ENCODE peak calls at places on chromosomes 2 and 18, in nine cellular contexts. S, E, C, Q, O, F, Y, Z and N are unnamed samples.

GRCh38 chr2:173970421-173971042 is 5.4 kb upstream of the SP3 start:
- DNase-seq in C (no peak), Z (no peak), F (no peak), E (no peak), O (no peak), Y (no peak), S (no peak), Q (no peak), N (peak)

GRCh38 chr2:148730085-148730484 is 85.5 kb downstream of the EPC2 start:
- DNase-seq in Y (no peak), F (no peak), Z (peak), E (no peak), O (no peak), C (no peak), Q (peak), S (no peak), N (no peak)

GRCh38 chr2:202716953-202717597 is 82.3 kb downstream of the FAM117B start:
- DNase-seq in F (no peak), C (no peak), S (no peak), O (no peak), Y (no peak), E (no peak), Z (no peak), Q (no peak), N (no peak)

GRCh38 chr2:109124982-109125594 is 3.9 kb upstream of the SH3RF3 start:
- DNase-seq in E (no peak), C (no peak), O (no peak), Y (no peak), Z (peak), Q (no peak), F (no peak), S (no peak), N (no peak)

GRCh38 chr2:42762155-42762554 is 1.8 kb downstream of the OXER1 start:
- DNase-seq in O (no peak), E (no peak), F (no peak), Y (no peak), S (no peak), Q (no peak), Z (no peak), C (no peak), N (no peak)

GRCh38 chr2:30368258-30368657 is 78.8 kb upstream of the LCLAT1 start:
- DNase-seq in Y (peak), F (no peak), C (no peak), Z (no peak), O (no peak), S (no peak), E (no peak), Q (peak), N (no peak)

GRCh38 chr2:177830881-177831386 is 241.6 kb downstream of the PDE11A start:
- DNase-seq in Y (no peak), Z (no peak), O (peak), C (no peak), E (no peak), F (no peak), S (no peak), Q (no peak), N (no peak)

GRCh38 chr2:97760480-97761049 is 47.2 kb downstream of the ZAP70 start:
- DNase-seq in Q (no peak), E (no peak), Z (no peak), Y (no peak), S (no peak), F (no peak), O (peak), C (no peak), N (no peak)

GRCh38 chr2:84029903-84030559 is 429.0 kb downstream of the SUCLG1 start:
- DNase-seq in E (no peak), Z (no peak), F (no peak), O (no peak), Y (no peak), S (no peak), Q (no peak), C (no peak), N (no peak)

GRCh38 chr2:20501974-20502373 is 55.1 kb downstream of the RHOB start:
- DNase-seq in F (peak), S (no peak), E (peak), Z (peak), C (no peak), O (no peak), Y (no peak), Q (peak), N (no peak)

GRCh38 chr18:51253476-51253875 is 56.0 kb upstream of the MEX3C start:
- DNase-seq in O (no peak), S (no peak), E (no peak), Z (no peak), Y (no peak), C (no peak), F (no peak), Q (no peak), N (no peak)

GRCh38 chr2:14420851-14421250 is 211.7 kb upstream of the LRATD1 start:
- DNase-seq in C (no peak), E (no peak), F (no peak), Q (peak), S (no peak), O (no peak), Z (no peak), Y (no peak), N (no peak)

GRCh38 chr2:233225230-233226068 is 26.0 kb upstream of the ATG16L1 start:
- DNase-seq in Y (no peak), F (no peak), E (no peak), Q (no peak), O (no peak), S (no peak), C (no peak), Z (no peak), N (peak)

GRCh38 chr2:30234180-30234971 is 3.0 kb downstream of the LBH start:
- DNase-seq in Y (peak), Q (peak), S (peak), Z (no peak), E (peak), F (peak), O (peak), C (peak), N (peak)

GRCh38 chr2:8214221-8214620 is 467.6 kb upstream of the ID2 start:
- DNase-seq in Z (no peak), Q (peak), Y (no peak), S (no peak), O (no peak), C (no peak), E (no peak), F (no peak), N (no peak)

GRCh38 chr18:58819051-58819450 is 45.6 kb upstream of the ZNF532 start:
- DNase-seq in Y (no peak), F (no peak), Z (no peak), Q (no peak), O (no peak), S (no peak), C (no peak), E (no peak), N (no peak)

GRCh38 chr2:239897596-239898235 is 127.4 kb downstream of the NDUFA10 start:
- DNase-seq in Y (no peak), Q (no peak), E (no peak), S (no peak), C (no peak), Z (no peak), F (no peak), O (peak), N (no peak)

GRCh38 chr18:12751503-12751884 is 48.7 kb downstream of the PSMG2 start:
- DNase-seq in E (no peak), O (no peak), C (no peak), S (no peak), Y (no peak), Q (no peak), Z (no peak), F (no peak), N (no peak)

GRCh38 chr18:77101410-77102245 is 31.0 kb downstream of the MBP start:
- DNase-seq in Y (peak), E (peak), C (peak), O (peak), Z (peak), S (peak), Q (peak), F (peak), N (peak)

GRCh38 chr18:7696846-7697245 is 129.7 kb downstream of the PTPRM start:
- DNase-seq in Y (no peak), F (no peak), Q (peak), C (no peak), Z (no peak), E (no peak), O (no peak), S (no peak), N (no peak)

GRCh38 chr2:219553463-219553862 is 9.6 kb downstream of the TMEM198 start:
- DNase-seq in Z (no peak), O (no peak), Q (no peak), C (no peak), E (no peak), S (no peak), F (no peak), Y (no peak), N (no peak)

GRCh38 chr2:229930656-229931055 is 8.4 kb downstream of the FBXO36 start:
- DNase-seq in O (no peak), F (no peak), Z (peak), E (no peak), C (no peak), Y (no peak), S (no peak), Q (no peak), N (no peak)

GRCh38 chr2:208256192-208256782 is 1.4 kb upstream of the IDH1 start:
- DNase-seq in Z (peak), F (no peak), Y (peak), E (no peak), O (no peak), Q (no peak), S (no peak), C (no peak), N (no peak)

GRCh38 chr2:130910931-130911330 is 74.2 kb downstream of the ARHGEF4 start:
- DNase-seq in E (no peak), Q (no peak), O (no peak), C (no peak), F (no peak), Y (no peak), Z (no peak), S (no peak), N (no peak)

GRCh38 chr2:63484481-63484880 is 103.8 kb downstream of the WDPCP start:
- DNase-seq in Y (no peak), F (no peak), O (no peak), C (no peak), E (no peak), Q (no peak), Z (no peak), S (no peak), N (no peak)

GRCh38 chr2:101230541-101230993 is 22.1 kb upstream of the CNOT11 start:
- DNase-seq in C (no peak), E (no peak), Q (peak), O (no peak), F (no peak), Y (no peak), S (no peak), Z (no peak), N (no peak)

GRCh38 chr2:233266481-233266880 is 15.0 kb downstream of the ATG16L1 start:
- DNase-seq in Z (no peak), O (no peak), E (no peak), S (no peak), Q (no peak), Y (no peak), F (no peak), C (no peak), N (no peak)

GRCh38 chr2:44549856-44550255 is 188.1 kb downstream of the CAMKMT start:
- DNase-seq in Y (no peak), F (no peak), S (no peak), Q (no peak), O (no peak), E (no peak), Z (no peak), C (no peak), N (no peak)

GRCh38 chr18:26503382-26503781 is 45.0 kb downstream of the KCTD1 start:
- DNase-seq in F (no peak), E (no peak), S (no peak), C (no peak), Q (no peak), Y (no peak), Z (no peak), O (no peak), N (no peak)

GRCh38 chr2:226123307-226123706 is 676.3 kb downstream of the IRS1 start:
- DNase-seq in Y (no peak), E (no peak), C (no peak), Q (no peak), O (no peak), Z (no peak), S (no peak), F (no peak), N (no peak)

GRCh38 chr2:113407446-113408099 is 29.9 kb upstream of the ZNG1B start:
- DNase-seq in O (no peak), Q (peak), C (no peak), Y (no peak), S (no peak), Z (peak), E (no peak), F (no peak), N (no peak)

GRCh38 chr18:2680216-2680792 is 24.8 kb downstream of the SMCHD1 start:
- DNase-seq in F (no peak), O (no peak), E (no peak), Y (no peak), S (no peak), Z (no peak), Q (no peak), C (no peak), N (peak)

GRCh38 chr18:36025025-36025424 is 42.3 kb downstream of the RPRD1A start:
- DNase-seq in Z (no peak), F (no peak), O (no peak), S (no peak), Q (peak), E (no peak), Y (no peak), C (no peak), N (no peak)

GRCh38 chr2:120305296-120305695 is 40.6 kb upstream of the INHBB start:
- DNase-seq in E (no peak), C (no peak), S (no peak), Q (no peak), F (no peak), Y (no peak), O (peak), Z (peak), N (peak)

GRCh38 chr18:21398121-21398520 is 156.1 kb downstream of the GREB1L start:
- DNase-seq in Q (no peak), Z (no peak), Y (no peak), C (no peak), O (no peak), E (no peak), S (no peak), F (no peak), N (no peak)

GRCh38 chr2:54457326-54458023 is 1.3 kb downstream of the SPTBN1 start:
- DNase-seq in S (peak), Q (no peak), O (peak), E (no peak), Y (peak), C (no peak), F (peak), Z (peak), N (no peak)

DNA sequence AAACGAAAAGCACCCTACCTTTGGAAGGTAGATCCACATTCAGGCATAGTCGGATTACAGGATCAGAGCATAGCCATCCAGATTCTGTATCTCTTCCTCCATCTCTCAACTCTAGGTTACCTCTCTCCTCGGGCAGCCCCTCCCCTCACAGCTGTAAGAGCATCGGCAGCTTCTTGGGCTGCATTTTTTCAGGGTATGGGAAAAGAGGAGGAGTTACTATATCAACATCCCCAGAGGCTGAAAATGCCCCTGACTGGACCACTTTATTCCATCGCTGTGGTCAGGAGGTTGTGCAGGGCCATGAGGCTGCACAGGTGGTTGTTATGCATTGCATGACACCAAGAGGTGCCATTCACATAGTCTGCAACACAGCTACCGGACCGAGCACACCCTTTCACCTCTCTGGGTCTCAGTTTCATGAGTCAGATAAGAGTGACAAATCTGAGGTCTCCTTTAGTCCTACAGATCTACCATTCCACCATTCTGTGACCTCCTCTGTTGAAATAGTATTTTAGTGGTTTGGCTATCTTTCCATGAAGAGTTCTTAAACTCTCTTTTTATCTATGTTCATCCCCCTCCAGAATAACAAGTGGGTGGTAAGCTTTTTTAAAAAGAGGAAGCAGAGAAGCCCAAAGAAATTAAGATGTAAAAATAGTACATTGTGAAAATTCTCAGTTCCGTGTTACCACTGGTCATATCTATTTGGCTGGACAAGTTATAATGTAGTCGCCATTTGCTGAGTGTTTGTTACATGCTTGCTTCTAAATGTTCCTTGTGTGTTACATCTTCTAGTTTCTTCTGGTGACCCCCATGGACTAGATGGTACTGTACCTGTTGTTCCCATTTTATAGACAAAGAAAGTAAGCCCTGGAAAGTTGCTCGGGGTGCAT is 56.6 kb upstream of the SLC1A4 start:
- DNase-seq in S (no peak), Z (peak), O (no peak), E (no peak), Y (no peak), F (peak), C (no peak), Q (no peak), N (no peak)
- TF ChIP-seq POLR2A in S (no peak), Z (no peak), O (no peak), E (no peak), Y (no peak), F (no peak), C (no peak), Q (no peak), N (no peak)

GRCh38 chr2:96537734-96538486 is 1.4 kb downstream of the ARID5A start:
- DNase-seq in O (no peak), S (no peak), Y (no peak), C (no peak), Z (peak), F (no peak), Q (no peak), E (no peak), N (no peak)

GRCh38 chr2:96534701-96535181 is 1.8 kb upstream of the ARID5A start:
- DNase-seq in Z (no peak), Y (no peak), S (no peak), O (no peak), E (no peak), Q (no peak), F (peak), C (no peak), N (no peak)

GRCh38 chr2:96535331-96535730 is 1.2 kb upstream of the ARID5A start:
- DNase-seq in O (no peak), Z (no peak), Y (no peak), S (no peak), C (no peak), E (no peak), Q (no peak), F (peak), N (no peak)

GRCh38 chr2:96537066-96537733 is 648 bp downstream of the ARID5A start:
- DNase-seq in Q (peak), Y (peak), Z (peak), S (peak), C (peak), E (peak), O (peak), F (peak), N (peak)

GRCh38 chr2:96536445-96537065 is at the start of gene ARID5A:
- DNase-seq in Q (peak), F (peak), Z (peak), C (peak), Y (peak), O (peak), E (peak), S (peak), N (peak)
- TF ChIP-seq POLR2A in Q (peak), F (peak), Z (peak), C (peak), Y (peak), O (no peak), E (peak), S (peak), N (peak)

DNA sequence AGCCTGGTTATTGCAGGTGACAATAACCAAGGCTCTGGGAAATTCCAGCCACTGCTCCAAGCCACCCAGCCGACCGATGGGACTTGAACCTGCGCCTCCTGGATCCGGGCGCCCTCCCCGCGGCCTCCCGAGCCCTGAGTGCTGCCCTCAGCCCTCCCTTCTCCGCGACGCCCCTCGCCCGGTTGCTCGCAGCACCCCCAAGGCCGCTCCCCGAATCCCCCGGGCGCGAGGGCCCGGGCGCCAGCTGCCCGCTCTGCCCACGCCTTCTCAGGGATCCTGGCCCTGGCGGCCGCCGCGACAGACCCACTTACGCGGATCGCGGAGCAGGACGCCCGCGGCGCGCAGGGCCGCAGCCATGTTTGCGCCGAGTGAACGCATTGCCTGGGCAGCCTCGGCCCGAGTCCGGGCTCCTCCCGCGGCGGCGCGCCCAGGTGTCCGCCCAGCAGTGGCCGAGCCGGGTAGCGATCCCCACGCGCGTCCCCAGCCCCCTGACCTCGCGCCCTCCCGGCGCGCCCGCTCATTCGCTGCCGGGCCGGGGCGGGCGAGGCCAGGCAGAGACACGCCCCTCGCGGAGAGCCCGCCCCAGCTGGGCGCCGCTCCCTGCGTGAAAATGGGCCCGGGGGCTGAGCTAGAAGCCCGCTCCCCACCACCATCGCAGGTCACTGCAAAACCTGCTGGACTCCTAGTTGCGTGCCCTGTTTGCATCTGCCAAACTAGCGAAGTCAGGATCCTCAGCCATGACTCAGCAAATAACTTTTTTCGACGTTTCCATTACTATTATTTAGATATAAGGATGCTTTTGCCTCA is at the start of gene FECH:
- DNase-seq in C (peak), O (peak), F (peak), Q (peak), Y (peak), E (peak), S (peak), Z (peak), N (peak)
- TF ChIP-seq POLR2A in C (peak), O (no peak), F (peak), Q (peak), Y (peak), E (peak), S (peak), Z (peak), N (peak)

GRCh38 chr2:10784719-10785118 is 27.9 kb downstream of the PDIA6 start:
- DNase-seq in E (no peak), Y (no peak), O (no peak), Q (no peak), C (no peak), Z (no peak), F (no peak), S (no peak), N (no peak)
- TF ChIP-seq POLR2A in E (no peak), Y (no peak), O (no peak), Q (no peak), C (no peak), Z (no peak), F (no peak), S (no peak), N (no peak)

DNA sequence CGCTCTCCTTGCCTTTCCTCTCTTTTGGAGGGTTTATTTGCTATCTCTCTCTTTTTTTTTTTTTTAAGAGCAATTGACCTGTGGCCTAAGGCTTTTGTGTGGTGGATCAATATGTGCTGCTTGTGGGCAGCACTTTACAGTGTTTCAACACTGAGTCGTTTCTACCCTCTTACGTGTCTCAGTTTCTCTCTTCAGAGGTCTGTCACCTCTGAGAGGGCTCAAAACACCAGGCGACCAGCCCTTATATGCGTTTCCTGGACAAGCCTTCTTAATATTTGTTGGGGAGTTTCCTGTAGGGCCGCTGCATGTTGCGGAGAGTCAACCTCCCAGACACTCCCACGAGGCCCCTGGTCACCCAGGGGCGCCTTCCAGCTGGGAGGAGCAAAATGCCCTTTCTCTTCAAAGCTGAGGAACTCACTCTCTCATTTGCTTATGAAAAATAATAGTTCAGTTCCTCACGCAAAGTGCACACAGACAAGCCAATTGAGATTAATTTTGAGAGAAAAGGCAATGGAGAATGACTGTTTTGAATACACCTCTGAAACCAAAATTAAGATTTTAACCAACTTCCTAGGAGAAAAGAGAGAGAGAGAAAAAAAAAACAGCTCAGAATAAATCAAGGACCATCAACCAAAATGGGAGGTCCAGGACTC is 96.3 kb upstream of the B3GNT2 start:
- DNase-seq in Y (no peak), C (no peak), Q (no peak), O (no peak), E (no peak), F (no peak), Z (peak), S (no peak), N (no peak)
- TF ChIP-seq POLR2A in Y (no peak), C (no peak), Q (no peak), O (no peak), E (no peak), F (no peak), Z (no peak), S (no peak), N (no peak)

GRCh38 chr2:38439226-38439612 is 62.1 kb upstream of the ATL2 start:
- DNase-seq in Z (no peak), F (no peak), O (no peak), Y (no peak), E (no peak), C (no peak), S (no peak), Q (no peak), N (no peak)
- TF ChIP-seq POLR2A in Z (no peak), F (no peak), O (no peak), Y (no peak), E (no peak), C (no peak), S (no peak), Q (no peak), N (no peak)